ENCODE peak calls at places on chromosomes 7 and 10, in four cellular contexts. One of them, this sample, is unnamed.
A peak's percentile ranks its signal among the peaks of the same experiment; 100 is the strongest.

GRCh38 chr7:11130012-11130411 is 156.3 kb downstream of the PHF14 start:
- DNase-seq in CD4-positive, CD25-positive, alpha-beta regulatory T cell: no peak
- DNase-seq in breast epithelium: no peak
- DNase-seq in tibial nerve: no peak
- DNase-seq in this sample: no peak

GRCh38 chr10:15120523-15120922 is 23.4 kb downstream of the RPP38 start:
- DNase-seq in CD4-positive, CD25-positive, alpha-beta regulatory T cell: no peak
- DNase-seq in breast epithelium: no peak
- DNase-seq in tibial nerve: no peak
- DNase-seq in this sample: no peak

GRCh38 chr10:72087969-72088878 is at the start of gene SPOCK2:
- DNase-seq in CD4-positive, CD25-positive, alpha-beta regulatory T cell: peak; percentile 87
- DNase-seq in breast epithelium: no peak
- DNase-seq in tibial nerve: no peak
- DNase-seq in this sample: no peak

GRCh38 chr10:24824124-24824523 is 100.4 kb upstream of the ARHGAP21 start:
- DNase-seq in CD4-positive, CD25-positive, alpha-beta regulatory T cell: no peak
- DNase-seq in breast epithelium: no peak
- DNase-seq in tibial nerve: no peak
- DNase-seq in this sample: no peak

GRCh38 chr10:62893036-62893435 is 76.9 kb upstream of the EGR2 start:
- DNase-seq in CD4-positive, CD25-positive, alpha-beta regulatory T cell: no peak
- DNase-seq in breast epithelium: no peak
- DNase-seq in tibial nerve: no peak
- DNase-seq in this sample: no peak

GRCh38 chr7:70035955-70036354 is 437.7 kb downstream of the AUTS2 start:
- DNase-seq in CD4-positive, CD25-positive, alpha-beta regulatory T cell: no peak
- DNase-seq in breast epithelium: no peak
- DNase-seq in tibial nerve: no peak
- DNase-seq in this sample: no peak

GRCh38 chr7:15367897-15368296 is 193.9 kb downstream of the AGMO start:
- DNase-seq in CD4-positive, CD25-positive, alpha-beta regulatory T cell: no peak
- DNase-seq in breast epithelium: no peak
- DNase-seq in tibial nerve: no peak
- DNase-seq in this sample: no peak

GRCh38 chr7:155381852-155382801 is 75.8 kb upstream of the EN2 start:
- DNase-seq in CD4-positive, CD25-positive, alpha-beta regulatory T cell: no peak
- DNase-seq in breast epithelium: no peak
- DNase-seq in tibial nerve: no peak
- DNase-seq in this sample: no peak

GRCh38 chr10:46037107-46037900 is 6.9 kb upstream of the NCOA4 start:
- DNase-seq in CD4-positive, CD25-positive, alpha-beta regulatory T cell: no peak
- DNase-seq in breast epithelium: no peak
- DNase-seq in tibial nerve: no peak
- DNase-seq in this sample: no peak

GRCh38 chr7:116172353-116172752 is 38.0 kb upstream of the TES start:
- DNase-seq in CD4-positive, CD25-positive, alpha-beta regulatory T cell: no peak
- DNase-seq in breast epithelium: no peak
- DNase-seq in tibial nerve: no peak
- DNase-seq in this sample: no peak

GRCh38 chr7:147635288-147635687 is 955.3 kb upstream of the C7orf33 start:
- DNase-seq in CD4-positive, CD25-positive, alpha-beta regulatory T cell: no peak
- DNase-seq in breast epithelium: no peak
- DNase-seq in tibial nerve: no peak
- DNase-seq in this sample: no peak

GRCh38 chr7:134632937-134633540 is 13.6 kb upstream of the BPGM start:
- DNase-seq in CD4-positive, CD25-positive, alpha-beta regulatory T cell: peak; percentile 80
- DNase-seq in breast epithelium: no peak
- DNase-seq in tibial nerve: no peak
- DNase-seq in this sample: no peak

GRCh38 chr7:151803841-151804240 is 73.1 kb downstream of the PRKAG2 start:
- DNase-seq in CD4-positive, CD25-positive, alpha-beta regulatory T cell: no peak
- DNase-seq in breast epithelium: no peak
- DNase-seq in tibial nerve: no peak
- DNase-seq in this sample: no peak
- H3K27ac ChIP-seq in CD4-positive, CD25-positive, alpha-beta regulatory T cell: no peak overlapping the region
- H3K27ac ChIP-seq in breast epithelium: no peak overlapping the region
- H3K27ac ChIP-seq in tibial nerve: no peak overlapping the region
- H3K27ac ChIP-seq in this sample: no peak overlapping the region

GRCh38 chr10:132233501-132234075 is 46.8 kb downstream of the DPYSL4 start:
- DNase-seq in CD4-positive, CD25-positive, alpha-beta regulatory T cell: no peak
- DNase-seq in breast epithelium: no peak
- DNase-seq in tibial nerve: no peak
- DNase-seq in this sample: no peak

GRCh38 chr10:132232553-132232949 is 45.8 kb downstream of the DPYSL4 start:
- DNase-seq in CD4-positive, CD25-positive, alpha-beta regulatory T cell: no peak
- DNase-seq in breast epithelium: no peak
- DNase-seq in tibial nerve: no peak
- DNase-seq in this sample: no peak

GRCh38 chr10:132234860-132235259 is 48.1 kb downstream of the DPYSL4 start:
- DNase-seq in CD4-positive, CD25-positive, alpha-beta regulatory T cell: no peak
- DNase-seq in breast epithelium: no peak
- DNase-seq in tibial nerve: no peak
- DNase-seq in this sample: no peak

GRCh38 chr10:132231656-132232552 is 45.2 kb downstream of the DPYSL4 start:
- DNase-seq in CD4-positive, CD25-positive, alpha-beta regulatory T cell: no peak
- DNase-seq in breast epithelium: no peak
- DNase-seq in tibial nerve: no peak
- DNase-seq in this sample: no peak

DNA sequence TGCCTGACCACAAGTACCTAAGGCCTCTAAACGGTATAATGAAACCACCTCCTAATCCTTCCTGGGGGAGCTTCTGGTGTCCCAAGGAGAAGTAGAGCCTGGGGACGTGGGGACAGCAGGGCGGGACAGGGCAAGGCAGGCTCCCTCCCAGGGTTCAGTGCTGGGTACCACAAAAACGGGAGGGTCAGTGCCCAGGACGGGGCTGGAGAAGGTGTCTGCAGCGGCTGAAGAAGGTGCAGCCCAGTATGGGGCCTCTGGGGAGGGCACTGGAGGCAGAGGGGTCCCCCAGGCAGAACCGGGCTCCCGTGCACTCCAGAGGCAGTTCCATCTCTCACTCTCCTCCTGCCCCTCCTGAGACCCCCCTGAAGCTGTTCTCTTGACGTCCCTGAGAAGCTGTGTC is 46.2 kb downstream of the DPYSL4 start:
- DNase-seq in CD4-positive, CD25-positive, alpha-beta regulatory T cell: no peak
- DNase-seq in breast epithelium: no peak
- DNase-seq in tibial nerve: no peak
- DNase-seq in this sample: no peak
- H3K4me1 ChIP-seq in CD4-positive, CD25-positive, alpha-beta regulatory T cell: peaks cover 10% of the 10 kb centered on the region
- H3K4me1 ChIP-seq in breast epithelium: no peaks in the 10 kb centered on the region
- H3K4me1 ChIP-seq in tibial nerve: no peaks in the 10 kb centered on the region
- H3K4me1 ChIP-seq in this sample: no peaks in the 10 kb centered on the region

GRCh38 chr7:158190756-158191155 is 396.9 kb downstream of the PTPRN2 start:
- DNase-seq in CD4-positive, CD25-positive, alpha-beta regulatory T cell: no peak
- DNase-seq in breast epithelium: no peak
- DNase-seq in tibial nerve: no peak
- DNase-seq in this sample: no peak
- H3K9me3 ChIP-seq in CD4-positive, CD25-positive, alpha-beta regulatory T cell: peaks cover 54% of the 10 kb centered on the region
- H3K9me3 ChIP-seq in breast epithelium: peaks cover 48% of the 10 kb centered on the region
- H3K9me3 ChIP-seq in tibial nerve: no peaks in the 10 kb centered on the region
- H3K9me3 ChIP-seq in this sample: peaks cover 33% of the 10 kb centered on the region

DNA sequence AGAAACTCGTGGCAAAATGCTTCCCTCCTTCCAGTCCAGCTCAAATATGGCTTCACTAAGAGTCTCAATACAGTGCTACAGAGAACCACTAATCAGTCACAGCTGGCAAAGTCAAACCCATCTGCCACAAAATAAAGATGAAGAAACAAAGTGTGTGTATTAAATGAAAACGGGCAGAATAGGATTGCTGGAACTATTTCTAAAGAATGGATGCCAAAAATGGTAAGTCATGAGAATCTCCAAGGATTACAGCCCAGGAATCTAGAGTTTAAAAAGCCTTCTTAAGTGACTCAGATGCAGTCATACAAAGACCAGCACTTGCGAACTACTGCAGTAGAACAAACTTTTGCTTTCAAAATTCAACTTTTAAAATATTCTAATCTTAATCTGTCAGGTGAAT is 61.9 kb downstream of the CACUL1 start:
- DNase-seq in CD4-positive, CD25-positive, alpha-beta regulatory T cell: no peak
- DNase-seq in breast epithelium: no peak
- DNase-seq in tibial nerve: no peak
- DNase-seq in this sample: no peak
- H3K27ac ChIP-seq in CD4-positive, CD25-positive, alpha-beta regulatory T cell: no peak overlapping the region
- H3K27ac ChIP-seq in breast epithelium: no peak overlapping the region
- H3K27ac ChIP-seq in tibial nerve: no peak overlapping the region
- H3K27ac ChIP-seq in this sample: no peak overlapping the region

GRCh38 chr7:50321678-50322077 is 17.2 kb downstream of the IKZF1 start:
- DNase-seq in CD4-positive, CD25-positive, alpha-beta regulatory T cell: peak; percentile 64
- DNase-seq in breast epithelium: no peak
- DNase-seq in tibial nerve: no peak
- DNase-seq in this sample: no peak

GRCh38 chr7:50327443-50327842 is 22.9 kb downstream of the IKZF1 start:
- DNase-seq in CD4-positive, CD25-positive, alpha-beta regulatory T cell: no peak
- DNase-seq in breast epithelium: no peak
- DNase-seq in tibial nerve: no peak
- DNase-seq in this sample: no peak

GRCh38 chr7:50329775-50330174 is 25.3 kb downstream of the IKZF1 start:
- DNase-seq in CD4-positive, CD25-positive, alpha-beta regulatory T cell: no peak
- DNase-seq in breast epithelium: no peak
- DNase-seq in tibial nerve: no peak
- DNase-seq in this sample: no peak

DNA sequence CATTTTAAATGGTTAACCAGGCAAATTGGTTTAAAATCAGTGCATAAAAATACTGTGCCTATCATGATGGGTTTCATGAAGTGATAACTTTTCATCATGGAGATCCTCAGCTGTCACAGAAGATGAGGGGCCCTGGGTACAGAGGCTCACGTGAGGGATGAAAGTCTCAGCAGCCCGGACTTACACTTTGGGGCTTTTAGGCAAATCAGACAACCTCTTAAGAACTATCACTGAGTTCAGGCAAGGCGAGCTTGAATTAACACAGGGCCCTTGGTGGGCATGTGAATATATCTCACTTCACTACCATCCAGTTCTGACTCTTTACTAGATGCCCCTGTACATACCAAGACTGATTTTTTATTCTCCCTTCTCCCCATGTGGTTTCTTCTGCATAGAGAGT is 19.6 kb downstream of the IKZF1 start:
- DNase-seq in CD4-positive, CD25-positive, alpha-beta regulatory T cell: no peak
- DNase-seq in breast epithelium: no peak
- DNase-seq in tibial nerve: no peak
- DNase-seq in this sample: no peak
- H3K4me1 ChIP-seq in CD4-positive, CD25-positive, alpha-beta regulatory T cell: peaks cover 83% of the 10 kb centered on the region
- H3K4me1 ChIP-seq in breast epithelium: no peaks in the 10 kb centered on the region
- H3K4me1 ChIP-seq in tibial nerve: no peaks in the 10 kb centered on the region
- H3K4me1 ChIP-seq in this sample: no peaks in the 10 kb centered on the region

This sample was measured in iPS DF 6.9.